ENCODE peak calls at places on chromosome 9, in nine cellular contexts. L is OCI-LY7, Q is hepatocyte, H is MM.1S, F is neural progenitor cell, M is PC-3, T is HCT116, W is GM23338, R is SK-N-SH. J is an unnamed sample.

GRCh38 chr9:92671323-92671722 is 1.4 kb upstream of the IPPK start:
- DNase-seq in L (no peak), Q (peak; percentile 47), H (no peak), F (no peak), M (peak; percentile 81), T (peak; percentile 82), W (peak; percentile 40), R (no peak), J (peak; percentile 93)

GRCh38 chr9:69195681-69196080 is 21.6 kb downstream of the TJP2 start:
- DNase-seq in L (no peak), Q (no peak), H (no peak), F (no peak), M (no peak), T (no peak), W (no peak), R (no peak), J (no peak)

GRCh38 chr9:8696536-8696935 is 897.0 kb upstream of the DMAC1 start:
- DNase-seq in L (no peak), Q (no peak), H (no peak), F (no peak), M (no peak), T (no peak), W (no peak), R (no peak), J (no peak)

GRCh38 chr9:27673626-27674025 is 100.3 kb upstream of the C9orf72 start:
- DNase-seq in L (no peak), Q (no peak), H (no peak), F (no peak), M (no peak), T (no peak), W (no peak), R (no peak), J (no peak)

GRCh38 chr9:88741335-88741734 is 206.4 kb downstream of the NXNL2 start:
- DNase-seq in L (peak; percentile 18), Q (no peak), H (no peak), F (peak; percentile 31), M (peak; percentile 17), T (no peak), W (peak; percentile 63), R (no peak), J (no peak)

GRCh38 chr9:106862946-106863740 is at the start of gene ZNF462:
- DNase-seq in L (peak; percentile 2), Q (peak; percentile 79), H (peak; percentile 13), F (peak; percentile 69), M (peak; percentile 28), T (no peak), W (peak; percentile 81), R (peak; percentile 59), J (peak; percentile 61)

GRCh38 chr9:81211741-81212140 is 477.6 kb downstream of the TLE1 start:
- DNase-seq in L (no peak), Q (no peak), H (no peak), F (no peak), M (no peak), T (no peak), W (no peak), R (no peak), J (no peak)

GRCh38 chr9:15856591-15856990 is 303.7 kb downstream of the CCDC171 start:
- DNase-seq in L (no peak), Q (no peak), H (no peak), F (no peak), M (peak; percentile 5), T (no peak), W (no peak), R (no peak), J (peak; percentile 69)

GRCh38 chr9:12775963-12776774 is 1.3 kb downstream of the LURAP1L start:
- DNase-seq in L (no peak), Q (peak; percentile 91), H (peak; percentile 80), F (peak; percentile 74), M (peak; percentile 74), T (peak; percentile 57), W (peak; percentile 85), R (peak; percentile 81), J (peak; percentile 94)

GRCh38 chr9:12778389-12778788 is 3.6 kb downstream of the LURAP1L start:
- DNase-seq in L (no peak), Q (no peak), H (no peak), F (no peak), M (no peak), T (no peak), W (no peak), R (no peak), J (no peak)

GRCh38 chr9:12775373-12775962 is 648 bp downstream of the LURAP1L start:
- DNase-seq in L (no peak), Q (peak; percentile 56), H (peak; percentile 22), F (peak; percentile 64), M (no peak), T (no peak), W (peak; percentile 50), R (peak; percentile 69), J (peak; percentile 52)

GRCh38 chr9:12777149-12778010 is 2.6 kb downstream of the LURAP1L start:
- DNase-seq in L (no peak), Q (no peak), H (no peak), F (no peak), M (peak; percentile 16), T (no peak), W (no peak), R (no peak), J (peak; percentile 57)

DNA sequence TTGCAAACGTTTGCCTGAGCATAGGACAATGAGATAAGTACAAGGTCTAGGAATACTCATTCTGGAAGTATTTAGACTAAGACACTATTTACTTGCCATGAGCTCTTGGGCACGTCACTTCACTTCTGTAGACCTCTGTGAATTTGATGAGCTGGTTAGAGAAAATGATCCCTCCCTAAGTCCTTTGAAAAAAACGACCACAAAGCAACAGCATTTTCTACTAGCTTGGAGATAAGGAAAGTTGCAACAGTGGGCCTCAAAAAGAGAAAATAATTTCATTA is 1.9 kb downstream of the LURAP1L start:
- DNase-seq in L (no peak), Q (peak; percentile 19), H (no peak), F (no peak), M (no peak), T (no peak), W (no peak), R (no peak), J (peak; percentile 73)
- H3K27ac ChIP-seq in L (no peak overlapping the region), Q (peak overlapping the region; percentile 99), H (peak overlapping the region; percentile 93), F (no peak overlapping the region), M (peak overlapping the region; percentile 92), T (peak overlapping the region; percentile 66), W (no peak overlapping the region), R (peak overlapping the region; percentile 64), J (peak overlapping the region; percentile 89)

GRCh38 chr9:94153905-94154304 is 69.6 kb downstream of the PTPDC1 start:
- DNase-seq in L (peak; percentile 84), Q (no peak), H (peak; percentile 64), F (no peak), M (no peak), T (no peak), W (no peak), R (no peak), J (no peak)

GRCh38 chr9:94160594-94161501 is 76.6 kb downstream of the PTPDC1 start:
- DNase-seq in L (peak; percentile 30), Q (peak; percentile 27), H (no peak), F (no peak), M (no peak), T (peak; percentile 44), W (no peak), R (no peak), J (peak; percentile 40)

GRCh38 chr9:94157408-94157801 is 73.1 kb downstream of the PTPDC1 start:
- DNase-seq in L (no peak), Q (no peak), H (no peak), F (no peak), M (no peak), T (no peak), W (no peak), R (no peak), J (no peak)

GRCh38 chr9:94159069-94159915 is 75.0 kb downstream of the PTPDC1 start:
- DNase-seq in L (no peak), Q (no peak), H (no peak), F (no peak), M (no peak), T (no peak), W (no peak), R (peak; percentile 48), J (peak; percentile 30)

DNA sequence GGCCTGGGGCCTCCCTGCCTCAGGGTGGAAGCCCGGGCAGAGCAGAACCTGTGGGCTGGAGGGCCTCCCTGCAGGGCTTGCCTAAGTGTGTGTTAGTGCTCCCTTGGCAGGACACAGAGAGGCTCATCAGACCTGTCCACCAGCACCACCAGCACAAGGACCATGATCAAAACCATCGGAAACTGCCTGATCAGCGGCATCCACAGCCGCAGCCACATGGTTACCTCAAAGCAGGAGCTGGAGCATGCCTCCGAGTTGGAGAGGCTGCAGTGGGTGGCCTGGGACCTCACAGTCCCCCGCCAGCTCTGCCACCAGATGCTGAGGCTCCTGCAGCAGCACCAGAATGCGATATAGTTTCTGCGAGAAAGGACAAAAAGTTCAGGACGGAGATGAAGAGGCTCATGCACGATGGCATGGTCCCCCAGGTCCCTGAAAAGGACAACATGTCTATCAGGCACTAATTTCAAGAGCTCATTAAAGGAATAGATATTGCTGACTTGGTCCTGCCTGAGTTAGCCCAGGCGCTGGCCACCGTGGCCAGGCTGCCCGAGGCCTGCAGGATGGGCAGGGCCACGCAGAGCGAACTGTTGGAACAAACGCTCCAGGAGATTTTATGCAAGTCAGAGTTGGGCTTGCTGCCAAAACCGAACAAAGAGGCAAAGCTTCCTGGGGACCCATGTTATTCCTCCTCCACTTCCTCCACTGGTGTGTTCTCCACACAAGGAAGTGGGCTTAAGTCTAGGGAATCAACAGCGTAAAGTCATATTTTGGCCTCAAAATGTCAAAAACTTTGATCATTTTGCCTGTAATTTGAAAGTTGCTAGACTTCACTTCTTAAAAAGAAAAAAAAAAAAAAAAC is 72.5 kb downstream of the PTPDC1 start:
- DNase-seq in L (no peak), Q (peak; percentile 43), H (no peak), F (no peak), M (peak; percentile 38), T (no peak), W (no peak), R (no peak), J (peak; percentile 70)
- TF ChIP-seq EZH2phosphoT487 in L (no peak), Q (no peak), H (no peak), F (no peak), M (no peak), T (no peak), W (no peak), R (no peak), J (no peak)

GRCh38 chr9:4787876-4788275 is 4.9 kb upstream of the RCL1 start:
- DNase-seq in L (no peak), Q (no peak), H (no peak), F (no peak), M (no peak), T (no peak), W (no peak), R (no peak), J (no peak)

GRCh38 chr9:4792572-4793411 is at the start of gene RCL1:
- DNase-seq in L (peak; percentile 97), Q (peak; percentile 98), H (peak; percentile 97), F (peak; percentile 99), M (peak; percentile 95), T (peak; percentile 82), W (peak; percentile 99), R (peak; percentile 98), J (peak; percentile 99)

GRCh38 chr9:4786599-4786998 is 6.1 kb upstream of the RCL1 start:
- DNase-seq in L (no peak), Q (no peak), H (no peak), F (no peak), M (no peak), T (no peak), W (no peak), R (no peak), J (no peak)

GRCh38 chr9:4792054-4792571 is 631 bp upstream of the RCL1 start:
- DNase-seq in L (no peak), Q (no peak), H (no peak), F (no peak), M (no peak), T (no peak), W (no peak), R (no peak), J (no peak)

DNA sequence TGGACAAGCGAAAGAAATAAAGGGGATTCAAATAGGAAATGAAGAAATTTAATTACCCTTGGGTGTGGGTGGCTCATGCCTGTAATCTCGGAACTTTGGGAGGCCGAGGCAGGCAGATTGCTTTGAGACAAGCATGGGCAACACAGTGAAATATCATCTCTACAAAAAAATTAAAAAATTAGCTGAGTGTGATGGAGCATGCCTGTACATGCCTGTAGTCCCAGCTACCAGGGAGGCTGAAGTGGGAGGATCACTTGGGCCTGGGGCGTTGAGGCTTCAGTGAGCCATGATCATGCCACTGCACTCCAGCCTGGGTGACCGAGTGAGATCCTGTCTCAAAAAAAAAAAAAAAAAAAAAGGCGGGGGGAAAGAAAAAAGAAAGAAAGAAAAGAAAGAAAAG is 4.0 kb upstream of the RCL1 start:
- DNase-seq in L (no peak), Q (no peak), H (no peak), F (no peak), M (no peak), T (no peak), W (no peak), R (no peak), J (no peak)
- H3K27ac ChIP-seq in L (no peak overlapping the region), Q (no peak overlapping the region), H (no peak overlapping the region), F (no peak overlapping the region), M (no peak overlapping the region), T (no peak overlapping the region), W (no peak overlapping the region), R (no peak overlapping the region), J (no peak overlapping the region)

GRCh38 chr9:110257097-110257955 is 1.0 kb upstream of the TXN start:
- DNase-seq in L (no peak), Q (peak; percentile 32), H (peak; percentile 44), F (peak; percentile 50), M (no peak), T (no peak), W (peak; percentile 31), R (no peak), J (peak; percentile 56)
- TF ChIP-seq EZH2phosphoT487 in L (no peak), Q (no peak), H (no peak), F (no peak), M (no peak), T (no peak), W (no peak), R (no peak), J (no peak)